ENCODE peak calls at places on chromosomes 5 and 9, in seven cellular contexts. S, Q, R, K, L, T and D are unnamed samples.

GRCh38 chr9:127013597-127013996 is 99.0 kb downstream of the RALGPS1 start:
- DNase-seq in L (no peak), S (no peak), R (no peak), Q (no peak), T (no peak), K (no peak), D (no peak)

GRCh38 chr5:135729582-135729879 is 104.9 kb upstream of the SLC25A48 start:
- DNase-seq in K (no peak), T (no peak), R (no peak), L (no peak), Q (no peak), S (no peak), D (no peak)

GRCh38 chr5:139912158-139912557 is 116.5 kb downstream of the PSD2 start:
- DNase-seq in L (peak), S (no peak), K (no peak), Q (no peak), T (no peak), R (no peak), D (no peak)

GRCh38 chr9:21395778-21396717 is 10.8 kb upstream of the IFNA2 start:
- DNase-seq in T (no peak), K (peak), Q (peak), L (peak), S (peak), R (peak), D (no peak)

GRCh38 chr9:33719581-33720374 is 75.6 kb upstream of the PRSS3 start:
- DNase-seq in Q (no peak), K (no peak), S (peak), L (no peak), R (peak), T (no peak), D (no peak)

GRCh38 chr5:67765697-67766096 is 449.9 kb upstream of the PIK3R1 start:
- DNase-seq in T (no peak), L (no peak), S (no peak), K (no peak), Q (no peak), R (no peak), D (no peak)

GRCh38 chr5:176771102-176771845 is 39.1 kb upstream of the UNC5A start:
- DNase-seq in Q (no peak), L (peak), K (no peak), R (no peak), S (no peak), T (no peak), D (no peak)

GRCh38 chr5:96114736-96115466 is 153.2 kb upstream of the ELL2 start:
- DNase-seq in Q (no peak), K (no peak), L (no peak), R (peak), T (no peak), S (no peak), D (no peak)

GRCh38 chr5:178449163-178450060 is 140.8 kb downstream of the COL23A1 start:
- DNase-seq in T (no peak), Q (no peak), S (no peak), K (no peak), L (peak), R (no peak), D (no peak)

GRCh38 chr5:55633574-55634203 is 78.4 kb downstream of the SLC38A9 start:
- DNase-seq in L (no peak), S (no peak), T (peak), K (no peak), Q (no peak), R (no peak), D (peak)

GRCh38 chr5:32677023-32677422 is 34.1 kb upstream of the NPR3 start:
- DNase-seq in R (no peak), T (no peak), S (no peak), L (no peak), K (no peak), Q (no peak), D (no peak)

GRCh38 chr9:134617246-134617645 is 24.4 kb upstream of the COL5A1 start:
- DNase-seq in S (no peak), K (no peak), R (no peak), Q (no peak), L (peak), T (no peak), D (no peak)

GRCh38 chr5:33641722-33642505 is 201.1 kb downstream of the TARS1 start:
- DNase-seq in L (no peak), S (no peak), T (no peak), Q (no peak), K (no peak), R (no peak), D (no peak)

GRCh38 chr5:159878988-159879471 is 37.3 kb upstream of the ADRA1B start:
- DNase-seq in K (no peak), S (no peak), Q (no peak), L (peak), T (peak), R (no peak), D (peak)

GRCh38 chr5:127762412-127762811 is 59.2 kb downstream of the CCDC192 start:
- DNase-seq in Q (no peak), S (no peak), L (no peak), K (no peak), T (no peak), R (no peak), D (no peak)

GRCh38 chr5:9545959-9546851 is at the start of gene SEMA5A:
- DNase-seq in S (peak), K (no peak), Q (no peak), L (peak), R (no peak), T (no peak), D (peak)

GRCh38 chr5:41955432-41956024 is 30.4 kb downstream of the FBXO4 start:
- DNase-seq in K (no peak), S (no peak), R (no peak), T (no peak), L (no peak), Q (no peak), D (no peak)

GRCh38 chr9:127318651-127319167 is 54.1 kb downstream of the GARNL3 start:
- DNase-seq in Q (no peak), R (no peak), K (no peak), L (no peak), S (no peak), T (peak), D (no peak)

GRCh38 chr5:378301-378891 is 56.9 kb downstream of the AHRR start:
- DNase-seq in Q (no peak), T (no peak), L (peak), K (peak), R (no peak), S (no peak), D (no peak)

GRCh38 chr9:98479967-98480847 is 224.8 kb upstream of the TBC1D2 start:
- DNase-seq in K (no peak), L (peak), R (no peak), S (no peak), Q (no peak), T (no peak), D (no peak)

GRCh38 chr9:89592963-89593775 is 11.6 kb upstream of the GADD45G start:
- DNase-seq in T (peak), K (no peak), L (no peak), Q (no peak), R (no peak), S (no peak), D (peak)

GRCh38 chr5:167785106-167785505 is 506.3 kb upstream of the WWC1 start:
- DNase-seq in Q (no peak), R (no peak), L (no peak), K (no peak), T (no peak), S (no peak), D (no peak)

GRCh38 chr9:100554935-100555401 is 22.9 kb upstream of the CAVIN4 start:
- DNase-seq in K (no peak), S (no peak), L (no peak), T (peak), Q (no peak), R (no peak), D (no peak)

GRCh38 chr5:142512041-142512679 is 173.7 kb downstream of the FGF1 start:
- DNase-seq in S (no peak), R (no peak), T (peak), Q (no peak), L (peak), K (no peak), D (peak)

GRCh38 chr5:172929371-172929838 is 29.8 kb upstream of the RPL26L1 start:
- DNase-seq in T (peak), L (no peak), Q (no peak), S (no peak), R (no peak), K (no peak), D (no peak)

GRCh38 chr9:128254855-128255759 is 20.7 kb downstream of the GOLGA2 start:
- DNase-seq in Q (no peak), T (no peak), K (peak), R (peak), S (peak), L (peak), D (peak)

GRCh38 chr9:38016375-38017120 is 52.5 kb downstream of the SHB start:
- DNase-seq in T (no peak), Q (no peak), S (no peak), L (no peak), R (no peak), K (no peak), D (no peak)

GRCh38 chr5:122805481-122805880 is 30.6 kb downstream of the SNX2 start:
- DNase-seq in K (no peak), R (no peak), L (no peak), Q (no peak), S (no peak), T (peak), D (no peak)

GRCh38 chr5:54254482-54255198 is 55.7 kb downstream of the ARL15 start:
- DNase-seq in K (no peak), S (no peak), L (no peak), R (no peak), Q (no peak), T (no peak), D (no peak)

GRCh38 chr9:76266649-76267627 is 127.3 kb downstream of the RFK start:
- DNase-seq in T (no peak), S (no peak), K (no peak), Q (no peak), L (no peak), R (no peak), D (no peak)

GRCh38 chr9:97307500-97308163 is at the start of gene CCDC180:
- DNase-seq in Q (no peak), K (no peak), S (no peak), R (no peak), T (peak), L (no peak), D (peak)

GRCh38 chr5:10172242-10172641 is 77.4 kb downstream of the ATPSCKMT start:
- DNase-seq in T (no peak), K (no peak), R (no peak), S (no peak), L (no peak), Q (no peak), D (no peak)

GRCh38 chr9:4097991-4098390 is 201.9 kb downstream of the GLIS3 start:
- DNase-seq in K (no peak), S (no peak), Q (no peak), L (no peak), T (no peak), R (no peak), D (no peak)

GRCh38 chr9:133003071-133003461 is 24.6 kb downstream of the GFI1B start:
- DNase-seq in T (no peak), R (no peak), Q (no peak), K (no peak), S (no peak), L (no peak), D (no peak)

GRCh38 chr5:153619706-153620105 is 129.2 kb downstream of the GRIA1 start:
- DNase-seq in L (no peak), Q (no peak), S (no peak), K (no peak), T (no peak), R (no peak), D (peak)

GRCh38 chr5:172434246-172434645 is 20.1 kb downstream of the SH3PXD2B start:
- DNase-seq in S (no peak), K (no peak), R (no peak), Q (no peak), L (no peak), T (no peak), D (no peak)